ENCODE peak calls at places on chromosomes 3 and 15, in four cellular contexts. One of them, this sample, is unnamed.
A peak's percentile ranks its signal among the peaks of the same experiment; 100 is the strongest.

GRCh38 chr3:56052219-56052618 is 416.0 kb downstream of the ERC2 start:
- DNase-seq in heart right ventricle: no peak
- DNase-seq in HL-60: no peak
- DNase-seq in neural crest cell: no peak
- DNase-seq in this sample: no peak

GRCh38 chr3:129441782-129442181 is 1.8 kb downstream of the IFT122 start:
- DNase-seq in heart right ventricle: no peak
- DNase-seq in neural crest cell: no peak
- DNase-seq in HL-60: no peak
- DNase-seq in this sample: no peak

GRCh38 chr3:161163297-161163696 is 57.8 kb upstream of the NMD3 start:
- DNase-seq in heart right ventricle: no peak
- DNase-seq in HL-60: peak; percentile 34
- DNase-seq in neural crest cell: no peak
- DNase-seq in this sample: no peak

GRCh38 chr3:169575381-169575780 is 88.1 kb downstream of the MECOM start:
- DNase-seq in heart right ventricle: no peak
- DNase-seq in HL-60: no peak
- DNase-seq in neural crest cell: no peak
- DNase-seq in this sample: no peak

GRCh38 chr3:42498791-42499477 is 3.5 kb upstream of the VIPR1 start:
- DNase-seq in HL-60: no peak
- DNase-seq in heart right ventricle: no peak
- DNase-seq in neural crest cell: no peak
- DNase-seq in this sample: no peak

GRCh38 chr3:26621176-26621575 is 1.4 kb upstream of the LRRC3B start:
- DNase-seq in HL-60: no peak
- DNase-seq in neural crest cell: no peak
- DNase-seq in heart right ventricle: no peak
- DNase-seq in this sample: no peak

GRCh38 chr3:126056681-126057546 is 27.0 kb downstream of the SLC41A3 start:
- DNase-seq in HL-60: no peak
- DNase-seq in neural crest cell: no peak
- DNase-seq in heart right ventricle: peak; percentile 72
- DNase-seq in this sample: no peak

GRCh38 chr3:15361494-15362214 is 29.3 kb upstream of the SH3BP5 start:
- DNase-seq in neural crest cell: no peak
- DNase-seq in heart right ventricle: no peak
- DNase-seq in HL-60: no peak
- DNase-seq in this sample: peak; percentile 97

GRCh38 chr3:48655586-48655985 is 7.1 kb downstream of the CELSR3 start:
- DNase-seq in neural crest cell: no peak
- DNase-seq in heart right ventricle: no peak
- DNase-seq in HL-60: no peak
- DNase-seq in this sample: no peak

GRCh38 chr15:51931016-51931415 is 40.6 kb downstream of the LEO1 start:
- DNase-seq in neural crest cell: no peak
- DNase-seq in HL-60: no peak
- DNase-seq in heart right ventricle: no peak
- DNase-seq in this sample: no peak

GRCh38 chr3:122067214-122067550 is 12.0 kb downstream of the CD86 start:
- DNase-seq in HL-60: peak; percentile 84
- DNase-seq in neural crest cell: no peak
- DNase-seq in heart right ventricle: no peak
- DNase-seq in this sample: no peak

GRCh38 chr3:4866841-4867240 is 112.4 kb upstream of the BHLHE40 start:
- DNase-seq in heart right ventricle: no peak
- DNase-seq in neural crest cell: no peak
- DNase-seq in HL-60: no peak
- DNase-seq in this sample: no peak

GRCh38 chr15:93088200-93088980 is 621 bp downstream of the RGMA start:
- DNase-seq in heart right ventricle: peak; percentile 61
- DNase-seq in neural crest cell: peak; percentile 32
- DNase-seq in HL-60: peak; percentile 15
- DNase-seq in this sample: no peak

GRCh38 chr15:40594429-40594836 is 384 bp downstream of the KNL1 start:
- DNase-seq in heart right ventricle: peak; percentile 51
- DNase-seq in neural crest cell: peak; percentile 61
- DNase-seq in HL-60: peak; percentile 47
- DNase-seq in this sample: no peak

GRCh38 chr15:62857411-62857853 is 185.1 kb upstream of the TPM1 start:
- DNase-seq in neural crest cell: no peak
- DNase-seq in HL-60: no peak
- DNase-seq in heart right ventricle: no peak
- DNase-seq in this sample: no peak

GRCh38 chr15:31550211-31550848 is 223.7 kb downstream of the KLF13 start:
- DNase-seq in HL-60: no peak
- DNase-seq in heart right ventricle: no peak
- DNase-seq in neural crest cell: no peak
- DNase-seq in this sample: no peak

GRCh38 chr3:12165909-12166308 is 7.2 kb upstream of the TIMP4 start:
- DNase-seq in neural crest cell: no peak
- DNase-seq in HL-60: no peak
- DNase-seq in heart right ventricle: no peak
- DNase-seq in this sample: no peak

GRCh38 chr3:189567322-189567721 is 63.9 kb upstream of the TP63 start:
- DNase-seq in HL-60: no peak
- DNase-seq in neural crest cell: no peak
- DNase-seq in heart right ventricle: no peak
- DNase-seq in this sample: no peak

GRCh38 chr15:34808016-34808415 is 12.7 kb upstream of the ACTC1 start:
- DNase-seq in heart right ventricle: no peak
- DNase-seq in HL-60: no peak
- DNase-seq in neural crest cell: no peak
- DNase-seq in this sample: no peak

GRCh38 chr15:63861946-63862517 is 28.3 kb upstream of the HERC1 start:
- DNase-seq in HL-60: no peak
- DNase-seq in heart right ventricle: no peak
- DNase-seq in neural crest cell: no peak
- DNase-seq in this sample: no peak

GRCh38 chr3:127697531-127698240 is 24.9 kb downstream of the ABTB1 start:
- DNase-seq in neural crest cell: peak; percentile 47
- DNase-seq in heart right ventricle: peak; percentile 83
- DNase-seq in HL-60: no peak
- DNase-seq in this sample: peak; percentile 26

GRCh38 chr3:67196677-67197076 is 198.6 kb downstream of the KBTBD8 start:
- DNase-seq in HL-60: no peak
- DNase-seq in heart right ventricle: no peak
- DNase-seq in neural crest cell: no peak
- DNase-seq in this sample: no peak

GRCh38 chr3:72930754-72931153 is 42.9 kb downstream of the GXYLT2 start:
- DNase-seq in neural crest cell: no peak
- DNase-seq in HL-60: no peak
- DNase-seq in heart right ventricle: no peak
- DNase-seq in this sample: no peak

GRCh38 chr15:99909914-99910313 is 176.7 kb upstream of the LYSMD4 start:
- DNase-seq in neural crest cell: no peak
- DNase-seq in heart right ventricle: no peak
- DNase-seq in HL-60: no peak
- DNase-seq in this sample: no peak

GRCh38 chr3:195073866-195074860 is 196.8 kb downstream of the XXYLT1 start:
- DNase-seq in neural crest cell: no peak
- DNase-seq in heart right ventricle: no peak
- DNase-seq in HL-60: no peak
- DNase-seq in this sample: no peak

GRCh38 chr3:183664913-183665381 is 29.5 kb downstream of the KLHL24 start:
- DNase-seq in neural crest cell: no peak
- DNase-seq in heart right ventricle: no peak
- DNase-seq in HL-60: no peak
- DNase-seq in this sample: no peak

GRCh38 chr3:124999317-124999716 is 56.5 kb downstream of the HEG1 start:
- DNase-seq in HL-60: no peak
- DNase-seq in heart right ventricle: no peak
- DNase-seq in neural crest cell: no peak
- DNase-seq in this sample: no peak

GRCh38 chr3:29430558-29430971 is 149.7 kb downstream of the RBMS3 start:
- DNase-seq in HL-60: no peak
- DNase-seq in neural crest cell: no peak
- DNase-seq in heart right ventricle: no peak
- DNase-seq in this sample: no peak

GRCh38 chr3:194139085-194139976 is 3.4 kb downstream of the HES1 start:
- DNase-seq in heart right ventricle: no peak
- DNase-seq in neural crest cell: no peak
- DNase-seq in HL-60: no peak
- DNase-seq in this sample: no peak

GRCh38 chr15:99421172-99421656 is 144.6 kb upstream of the MEF2A start:
- DNase-seq in heart right ventricle: no peak
- DNase-seq in neural crest cell: no peak
- DNase-seq in HL-60: no peak
- DNase-seq in this sample: no peak

GRCh38 chr15:70573121-70573850 is 190.1 kb downstream of the UACA start:
- DNase-seq in HL-60: no peak
- DNase-seq in neural crest cell: no peak
- DNase-seq in heart right ventricle: no peak
- DNase-seq in this sample: no peak

GRCh38 chr15:40137011-40137906 is 23.6 kb upstream of the BUB1B start:
- DNase-seq in HL-60: no peak
- DNase-seq in neural crest cell: no peak
- DNase-seq in heart right ventricle: no peak
- DNase-seq in this sample: no peak

GRCh38 chr15:70339551-70340517 is 242.1 kb upstream of the TLE3 start:
- DNase-seq in HL-60: peak; percentile 44
- DNase-seq in neural crest cell: no peak
- DNase-seq in heart right ventricle: no peak
- DNase-seq in this sample: no peak

GRCh38 chr3:111359261-111360030 is 182.6 kb upstream of the CD96 start:
- DNase-seq in neural crest cell: no peak
- DNase-seq in heart right ventricle: no peak
- DNase-seq in HL-60: no peak
- DNase-seq in this sample: no peak

GRCh38 chr3:44584646-44585501 is at the start of gene ZNF660:
- DNase-seq in HL-60: no peak
- DNase-seq in neural crest cell: peak; percentile 72
- DNase-seq in heart right ventricle: peak; percentile 51
- DNase-seq in this sample: no peak

GRCh38 chr3:149610351-149611105 is 47.3 kb downstream of the WWTR1 start:
- DNase-seq in heart right ventricle: peak; percentile 45
- DNase-seq in neural crest cell: no peak
- DNase-seq in HL-60: no peak
- DNase-seq in this sample: no peak

GRCh38 chr3:47007001-47007400 is 27.5 kb downstream of the NBEAL2 start:
- DNase-seq in HL-60: no peak
- DNase-seq in neural crest cell: no peak
- DNase-seq in heart right ventricle: peak; percentile 10
- DNase-seq in this sample: no peak

GRCh38 chr3:191143224-191143623 is 55.8 kb upstream of the OSTN start:
- DNase-seq in heart right ventricle: no peak
- DNase-seq in neural crest cell: no peak
- DNase-seq in HL-60: no peak
- DNase-seq in this sample: no peak

GRCh38 chr3:153219147-153219546 is 57.1 kb downstream of the RAP2B start:
- DNase-seq in heart right ventricle: no peak
- DNase-seq in neural crest cell: no peak
- DNase-seq in HL-60: no peak
- DNase-seq in this sample: no peak

GRCh38 chr3:52108302-52109232 is 45.7 kb downstream of the POC1A start:
- DNase-seq in neural crest cell: no peak
- DNase-seq in heart right ventricle: peak; percentile 51
- DNase-seq in HL-60: no peak
- DNase-seq in this sample: no peak

GRCh38 chr3:106570426-106570825 is 701.6 kb upstream of the CBLB start:
- DNase-seq in neural crest cell: no peak
- DNase-seq in heart right ventricle: no peak
- DNase-seq in HL-60: no peak
- DNase-seq in this sample: no peak

GRCh38 chr3:106560451-106560966 is 691.7 kb upstream of the CBLB start:
- DNase-seq in heart right ventricle: no peak
- DNase-seq in neural crest cell: no peak
- DNase-seq in HL-60: peak; percentile 7
- DNase-seq in this sample: no peak

GRCh38 chr3:106566277-106566676 is 697.5 kb upstream of the CBLB start:
- DNase-seq in neural crest cell: no peak
- DNase-seq in heart right ventricle: no peak
- DNase-seq in HL-60: no peak
- DNase-seq in this sample: peak; percentile 53
- TF ChIP-seq CTCF in neural crest cell: no peak
- TF ChIP-seq CTCF in heart right ventricle: no peak
- TF ChIP-seq CTCF in HL-60: no peak
- TF ChIP-seq CTCF in this sample: peak; percentile 47

GRCh38 chr3:37912052-37912733 is 50.5 kb downstream of the CTDSPL start:
- DNase-seq in HL-60: no peak
- DNase-seq in neural crest cell: no peak
- DNase-seq in heart right ventricle: no peak
- DNase-seq in this sample: no peak
- TF ChIP-seq CTCF in HL-60: no peak
- TF ChIP-seq CTCF in neural crest cell: peak; percentile 23
- TF ChIP-seq CTCF in heart right ventricle: no peak
- TF ChIP-seq CTCF in this sample: peak; percentile 19

GRCh38 chr3:142273501-142273900 is 48.1 kb upstream of the GK5 start:
- DNase-seq in heart right ventricle: no peak
- DNase-seq in neural crest cell: peak; percentile 6
- DNase-seq in HL-60: no peak
- DNase-seq in this sample: no peak

GRCh38 chr3:142272200-142272891 is 47.0 kb upstream of the GK5 start:
- DNase-seq in heart right ventricle: no peak
- DNase-seq in HL-60: no peak
- DNase-seq in neural crest cell: no peak
- DNase-seq in this sample: no peak

GRCh38 chr3:142270407-142270806 is 45.0 kb upstream of the GK5 start:
- DNase-seq in heart right ventricle: no peak
- DNase-seq in neural crest cell: no peak
- DNase-seq in HL-60: peak; percentile 70
- DNase-seq in this sample: no peak

GRCh38 chr3:142267269-142267668 is 41.9 kb upstream of the GK5 start:
- DNase-seq in neural crest cell: no peak
- DNase-seq in heart right ventricle: no peak
- DNase-seq in HL-60: no peak
- DNase-seq in this sample: no peak

DNA sequence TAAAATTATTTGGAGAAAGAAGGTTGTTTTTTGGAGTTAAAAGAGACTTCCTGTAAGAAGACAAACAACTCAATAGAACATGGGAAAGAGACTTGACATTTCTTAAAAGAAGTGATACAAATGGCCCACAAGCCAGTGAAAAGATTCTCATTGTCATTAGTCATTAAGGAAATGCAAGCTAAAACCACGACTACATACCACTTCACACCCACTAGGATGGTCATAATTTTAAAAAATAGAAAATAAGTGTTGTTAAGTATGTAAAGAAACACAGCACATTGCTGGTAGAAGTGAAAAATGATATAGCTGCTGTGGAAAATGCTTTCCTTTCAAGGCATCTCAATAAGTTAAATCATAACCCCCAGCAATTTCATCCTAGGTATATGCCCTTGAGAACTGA is 44.4 kb upstream of the GK5 start:
- DNase-seq in heart right ventricle: no peak
- DNase-seq in HL-60: no peak
- DNase-seq in neural crest cell: no peak
- DNase-seq in this sample: no peak
- TF ChIP-seq CTCF in heart right ventricle: no peak
- TF ChIP-seq CTCF in HL-60: no peak
- TF ChIP-seq CTCF in neural crest cell: no peak
- TF ChIP-seq CTCF in this sample: no peak

GRCh38 chr15:50777045-50777444 is 11.5 kb upstream of the SPPL2A start:
- DNase-seq in HL-60: no peak
- DNase-seq in neural crest cell: no peak
- DNase-seq in heart right ventricle: no peak
- DNase-seq in this sample: no peak
- TF ChIP-seq CTCF in HL-60: no peak
- TF ChIP-seq CTCF in neural crest cell: peak; percentile 38
- TF ChIP-seq CTCF in heart right ventricle: no peak
- TF ChIP-seq CTCF in this sample: no peak

This sample was measured in GM12864.